ENCODE peak calls at places on chromosomes 4 and X, in seven cellular contexts. B is ovary; G is activated naive CD4-positive, alpha-beta T cell; P is A549; S is fibroblast of the aortic adventitia; N is H9; R is NCI-H510A. F is an unnamed sample.

GRCh38 chrX:103253608-103254007 is 1.3 kb downstream of the TCEAL8 start:
- DNase-seq in B (no peak), G (no peak), P (no peak), S (peak; percentile 32), N (no peak), R (no peak), F (no peak)

GRCh38 chr4:107863850-107864371 is 39.2 kb downstream of the SGMS2 start:
- DNase-seq in B (no peak), G (no peak), P (no peak), S (peak; percentile 46), N (no peak), R (no peak), F (no peak)

GRCh38 chr4:103012085-103012484 is 7.4 kb downstream of the SLC9B1 start:
- DNase-seq in B (no peak), G (no peak), P (no peak), S (peak; percentile 81), N (no peak), R (no peak), F (no peak)

GRCh38 chr4:123363729-123364128 is 32.9 kb upstream of the SPRY1 start:
- DNase-seq in B (no peak), G (no peak), P (no peak), S (no peak), N (no peak), R (no peak), F (no peak)

GRCh38 chr4:151541438-151542071 is 132.6 kb downstream of the FHIP1A start:
- DNase-seq in B (no peak), G (no peak), P (no peak), S (peak; percentile 79), N (no peak), R (no peak), F (no peak)

GRCh38 chr4:16225139-16225538 is 1.1 kb downstream of the TAPT1 start:
- DNase-seq in B (no peak), G (no peak), P (no peak), S (peak; percentile 55), N (no peak), R (no peak), F (no peak)

GRCh38 chr4:104815593-104816156 is 321.0 kb upstream of the CXXC4 start:
- DNase-seq in B (no peak), G (no peak), P (no peak), S (no peak), N (no peak), R (no peak), F (no peak)

GRCh38 chr4:78693777-78694456 is 82.2 kb upstream of the BMP2K start:
- DNase-seq in B (no peak), G (no peak), P (no peak), S (peak; percentile 43), N (no peak), R (no peak), F (no peak)

GRCh38 chrX:40085714-40086113 is 12.0 kb downstream of the BCOR start:
- DNase-seq in B (peak; percentile 46), G (no peak), P (no peak), S (no peak), N (peak; percentile 29), R (no peak), F (no peak)

GRCh38 chr4:69860007-69860406 is at the start of gene SULT1E1:
- DNase-seq in B (no peak), G (no peak), P (no peak), S (peak; percentile 68), N (no peak), R (no peak), F (no peak)

GRCh38 chrX:12802741-12803140 is 11.5 kb downstream of the PRPS2 start:
- DNase-seq in B (no peak), G (no peak), P (no peak), S (no peak), N (no peak), R (no peak), F (no peak)

GRCh38 chrX:151703487-151703886 is 8.2 kb downstream of the PRRG3 start:
- DNase-seq in B (peak; percentile 69), G (no peak), P (no peak), S (peak; percentile 52), N (no peak), R (no peak), F (no peak)

GRCh38 chr4:74117024-74117534 is 18.1 kb upstream of the CXCL2 start:
- DNase-seq in B (peak; percentile 25), G (no peak), P (peak; percentile 41), S (peak; percentile 99), N (no peak), R (peak; percentile 10), F (peak; percentile 36)

GRCh38 chr4:84493092-84493850 is 5.8 kb downstream of the NKX6-1 start:
- DNase-seq in B (no peak), G (no peak), P (no peak), S (peak; percentile 18), N (peak; percentile 77), R (peak; percentile 31), F (no peak)

GRCh38 chrX:10356979-10357378 is 200.2 kb downstream of the CLCN4 start:
- DNase-seq in B (no peak), G (no peak), P (no peak), S (peak; percentile 1), N (no peak), R (no peak), F (no peak)

GRCh38 chr4:71584654-71585053 is 199.2 kb downstream of the GC start:
- DNase-seq in B (no peak), G (no peak), P (no peak), S (no peak), N (no peak), R (no peak), F (no peak)

GRCh38 chr4:79209822-79210635 is 115.8 kb downstream of the NAA11 start:
- DNase-seq in B (no peak), G (no peak), P (no peak), S (no peak), N (peak; percentile 32), R (no peak), F (no peak)

GRCh38 chr4:77074961-77075855 is 581 bp downstream of the CCNI start:
- DNase-seq in B (peak; percentile 83), G (peak; percentile 41), P (no peak), S (peak; percentile 55), N (peak; percentile 59), R (peak; percentile 40), F (no peak)

GRCh38 chr4:10697071-10697470 is 12.5 kb upstream of the CLNK start:
- DNase-seq in B (no peak), G (no peak), P (no peak), S (no peak), N (no peak), R (no peak), F (no peak)

GRCh38 chr4:30416547-30416946 is 303.6 kb upstream of the PCDH7 start:
- DNase-seq in B (no peak), G (no peak), P (no peak), S (no peak), N (no peak), R (no peak), F (no peak)

GRCh38 chr4:42642136-42642797 is 14.6 kb downstream of the ATP8A1 start:
- DNase-seq in B (no peak), G (no peak), P (no peak), S (no peak), N (no peak), R (no peak), F (no peak)

GRCh38 chr4:78971326-78971725 is 32.1 kb upstream of the PAQR3 start:
- DNase-seq in B (no peak), G (no peak), P (no peak), S (no peak), N (no peak), R (no peak), F (no peak)

GRCh38 chr4:10417720-10418119 is 39.5 kb downstream of the ZNF518B start:
- DNase-seq in B (no peak), G (no peak), P (no peak), S (peak; percentile 82), N (no peak), R (no peak), F (no peak)

GRCh38 chr4:24770111-24770584 is 25.2 kb upstream of the SOD3 start:
- DNase-seq in B (no peak), G (no peak), P (no peak), S (peak; percentile 83), N (no peak), R (no peak), F (no peak)

GRCh38 chrX:8284131-8284530 is 113.1 kb upstream of the VCX2 start:
- DNase-seq in B (no peak), G (no peak), P (no peak), S (no peak), N (no peak), R (no peak), F (no peak)

GRCh38 chrX:11755724-11756123 is 2.3 kb upstream of the MSL3 start:
- DNase-seq in B (no peak), G (no peak), P (no peak), S (no peak), N (no peak), R (no peak), F (no peak)

GRCh38 chr4:2313366-2313765 is 51.5 kb upstream of the MXD4 start:
- DNase-seq in B (no peak), G (no peak), P (no peak), S (no peak), N (no peak), R (no peak), F (no peak)

GRCh38 chr4:53314257-53314656 is 51.6 kb downstream of the SCFD2 start:
- DNase-seq in B (no peak), G (no peak), P (no peak), S (no peak), N (no peak), R (no peak), F (no peak)

GRCh38 chrX:120463241-120463640 is 5.9 kb downstream of the LAMP2 start:
- DNase-seq in B (no peak), G (no peak), P (no peak), S (peak; percentile 75), N (no peak), R (no peak), F (no peak)

GRCh38 chrX:70264784-70265183 is 3.4 kb upstream of the ARR3 start:
- DNase-seq in B (no peak), G (no peak), P (no peak), S (no peak), N (no peak), R (no peak), F (no peak)

GRCh38 chrX:153831435-153832150 is 1.2 kb upstream of the PDZD4 start:
- DNase-seq in B (no peak), G (no peak), P (no peak), S (no peak), N (no peak), R (no peak), F (no peak)

GRCh38 chr4:184845367-184846011 is 19.7 kb upstream of the ACSL1 start:
- DNase-seq in B (no peak), G (no peak), P (no peak), S (peak; percentile 25), N (no peak), R (no peak), F (no peak)

GRCh38 chrX:65300104-65300809 is 234.3 kb downstream of the LAS1L start:
- DNase-seq in B (no peak), G (no peak), P (no peak), S (no peak), N (peak; percentile 53), R (no peak), F (peak; percentile 69)

GRCh38 chr4:15562114-15562513 is 92.4 kb downstream of the CC2D2A start:
- DNase-seq in B (no peak), G (no peak), P (no peak), S (peak; percentile 22), N (no peak), R (no peak), F (no peak)

GRCh38 chr4:78566834-78567501 is 15.4 kb downstream of the ANXA3 start:
- DNase-seq in B (no peak), G (no peak), P (no peak), S (no peak), N (no peak), R (no peak), F (no peak)

GRCh38 chr4:33068539-33068938 is 2348.4 kb downstream of the PCDH7 start:
- DNase-seq in B (no peak), G (no peak), P (no peak), S (no peak), N (no peak), R (no peak), F (no peak)

F was measured in NT2/D1.